ENCODE peak calls at places on chromosomes 6 and 20, in seven cellular contexts. R is ELR, Q is lung, F is glomerular endothelial cell, D is left colon, H is fibroblast of the aortic adventitia, N is midbrain. S is an unnamed sample.
A peak's percentile ranks its signal among the peaks of the same experiment; 100 is the strongest.

GRCh38 chr6:51019785-51020184 is 201.1 kb downstream of the TFAP2B start:
- DNase-seq in R (no peak), Q (no peak), F (no peak), D (no peak), H (no peak), N (no peak), S (no peak)

GRCh38 chr20:11168026-11168425 is 494.2 kb upstream of the JAG1 start:
- DNase-seq in R (no peak), Q (no peak), F (no peak), D (no peak), H (peak; percentile 30), N (no peak), S (no peak)

GRCh38 chr20:41072099-41072798 is 43.6 kb downstream of the TOP1 start:
- DNase-seq in R (peak; percentile 91), Q (no peak), F (no peak), D (no peak), H (peak; percentile 89), N (no peak), S (no peak)

GRCh38 chr20:2937902-2938301 is 64.6 kb downstream of the PTPRA start:
- DNase-seq in R (no peak), Q (no peak), F (no peak), D (no peak), H (no peak), N (no peak), S (no peak)

GRCh38 chr20:24406251-24406650 is 63.2 kb upstream of the SYNDIG1 start:
- DNase-seq in R (no peak), Q (no peak), F (no peak), D (no peak), H (no peak), N (no peak), S (no peak)

GRCh38 chr20:21004386-21005076 is 101.6 kb downstream of the LINC00237 start:
- DNase-seq in R (no peak), Q (no peak), F (no peak), D (no peak), H (no peak), N (no peak), S (no peak)

GRCh38 chr6:140202964-140203363 is 828.5 kb upstream of the CITED2 start:
- DNase-seq in R (peak; percentile 2), Q (no peak), F (peak; percentile 61), D (no peak), H (no peak), N (no peak), S (no peak)

GRCh38 chr6:98844244-98845161 is 10.1 kb downstream of the POU3F2 start:
- DNase-seq in R (peak; percentile 17), Q (no peak), F (no peak), D (no peak), H (no peak), N (no peak), S (no peak)

GRCh38 chr20:18030020-18030419 is 27.7 kb downstream of the OVOL2 start:
- DNase-seq in R (no peak), Q (no peak), F (no peak), D (no peak), H (no peak), N (no peak), S (no peak)

GRCh38 chr20:54368578-54368977 is 106.8 kb upstream of the DOK5 start:
- DNase-seq in R (no peak), Q (no peak), F (no peak), D (no peak), H (peak; percentile 24), N (peak; percentile 16), S (no peak)

GRCh38 chr6:153167907-153168306 is 36.8 kb upstream of the RGS17 start:
- DNase-seq in R (peak; percentile 4), Q (no peak), F (no peak), D (no peak), H (no peak), N (no peak), S (no peak)

GRCh38 chr6:154156135-154156948 is 117.3 kb downstream of the OPRM1 start:
- DNase-seq in R (peak; percentile 65), Q (peak; percentile 59), F (peak; percentile 14), D (peak; percentile 46), H (peak; percentile 28), N (peak; percentile 7), S (peak; percentile 27)

GRCh38 chr20:49489688-49490087 is 7.2 kb upstream of the KCNB1 start:
- DNase-seq in R (no peak), Q (no peak), F (no peak), D (no peak), H (no peak), N (no peak), S (no peak)

GRCh38 chr6:117351521-117351920 is 74.2 kb downstream of the ROS1 start:
- DNase-seq in R (no peak), Q (no peak), F (no peak), D (no peak), H (no peak), N (no peak), S (no peak)

GRCh38 chr6:107493158-107494057 is 3.5 kb downstream of the SOBP start:
- DNase-seq in R (peak; percentile 41), Q (no peak), F (no peak), D (no peak), H (peak; percentile 61), N (peak; percentile 58), S (no peak)

GRCh38 chr20:8423482-8423881 is 291.4 kb downstream of the PLCB1 start:
- DNase-seq in R (no peak), Q (no peak), F (no peak), D (no peak), H (no peak), N (no peak), S (no peak)

GRCh38 chr6:37200085-37200484 is 30.1 kb downstream of the PIM1 start:
- DNase-seq in R (no peak), Q (no peak), F (no peak), D (no peak), H (no peak), N (no peak), S (no peak)

GRCh38 chr6:138571585-138572199 is 72.4 kb upstream of the NHSL1 start:
- DNase-seq in R (no peak), Q (no peak), F (no peak), D (no peak), H (peak; percentile 18), N (no peak), S (no peak)

GRCh38 chr6:44831002-44831610 is 443.6 kb downstream of the CDC5L start:
- DNase-seq in R (no peak), Q (no peak), F (no peak), D (no peak), H (no peak), N (no peak), S (no peak)

GRCh38 chr20:50821994-50822393 is 27.1 kb downstream of the BCAS4 start:
- DNase-seq in R (no peak), Q (no peak), F (no peak), D (no peak), H (no peak), N (no peak), S (no peak)

GRCh38 chr6:40906759-40907158 is 132.3 kb downstream of the UNC5CL start:
- DNase-seq in R (peak; percentile 72), Q (no peak), F (peak; percentile 0), D (no peak), H (peak; percentile 8), N (no peak), S (no peak)

GRCh38 chr6:16168858-16169257 is 40.0 kb downstream of the MYLIP start:
- DNase-seq in R (peak; percentile 54), Q (no peak), F (no peak), D (no peak), H (peak; percentile 66), N (peak; percentile 67), S (no peak)

GRCh38 chr6:85085875-85086274 is 321.5 kb upstream of the TBX18 start:
- DNase-seq in R (no peak), Q (no peak), F (no peak), D (no peak), H (no peak), N (no peak), S (no peak)

GRCh38 chr6:51959744-51960383 is 127.5 kb downstream of the PKHD1 start:
- DNase-seq in R (peak; percentile 56), Q (peak; percentile 70), F (peak; percentile 33), D (peak; percentile 78), H (peak; percentile 67), N (peak; percentile 64), S (no peak)

GRCh38 chr6:36615018-36615761 is 21.0 kb downstream of the SRSF3 start:
- DNase-seq in R (peak; percentile 77), Q (no peak), F (no peak), D (peak; percentile 36), H (peak; percentile 81), N (peak; percentile 37), S (no peak)

GRCh38 chr6:137787016-137787415 is 80.0 kb upstream of the TNFAIP3 start:
- DNase-seq in R (no peak), Q (no peak), F (no peak), D (no peak), H (no peak), N (no peak), S (no peak)

GRCh38 chr6:100622907-100623692 is 158.4 kb upstream of the SIM1 start:
- DNase-seq in R (peak; percentile 80), Q (no peak), F (no peak), D (no peak), H (peak; percentile 59), N (no peak), S (no peak)